ENCODE peak calls at places on chromosomes 12 and 14, in ten cellular contexts. U, J, Q, S, Z, W, F, V, G and P are unnamed samples.

GRCh38 chr14:94795372-94795771 is 25.5 kb upstream of the GSC start:
- DNase-seq in U (no peak), J (no peak), Q (no peak), S (no peak), Z (no peak), W (no peak), F (no peak), V (no peak), G (no peak), P (no peak)

GRCh38 chr12:130787041-130787440 is 52.0 kb downstream of the STX2 start:
- DNase-seq in U (no peak), J (no peak), Q (no peak), S (no peak), Z (no peak), W (no peak), F (no peak), V (no peak), G (no peak), P (no peak)

GRCh38 chr12:14443531-14443930 is 78.0 kb downstream of the ATF7IP start:
- DNase-seq in U (no peak), J (no peak), Q (no peak), S (no peak), Z (no peak), W (no peak), F (no peak), V (no peak), G (no peak), P (no peak)

GRCh38 chr14:91911474-91912032 is 35.9 kb downstream of the FBLN5 start:
- DNase-seq in U (peak; percentile 56), J (no peak), Q (peak; percentile 43), S (peak; percentile 13), Z (peak; percentile 46), W (no peak), F (no peak), V (peak; percentile 13), G (peak; percentile 37), P (no peak)

GRCh38 chr14:101467181-101467926 is 93.9 kb upstream of the DIO3 start:
- DNase-seq in U (no peak), J (no peak), Q (no peak), S (no peak), Z (no peak), W (no peak), F (no peak), V (no peak), G (no peak), P (no peak)

GRCh38 chr14:28785096-28785952 is 18.7 kb downstream of the FOXG1 start:
- DNase-seq in U (no peak), J (no peak), Q (no peak), S (no peak), Z (no peak), W (no peak), F (no peak), V (no peak), G (no peak), P (no peak)

GRCh38 chr14:51816031-51816430 is 44.4 kb upstream of the GNG2 start:
- DNase-seq in U (no peak), J (no peak), Q (no peak), S (no peak), Z (no peak), W (peak; percentile 62), F (no peak), V (no peak), G (no peak), P (no peak)

GRCh38 chr12:106094304-106094703 is 44.5 kb downstream of the NUAK1 start:
- DNase-seq in U (no peak), J (no peak), Q (no peak), S (no peak), Z (no peak), W (no peak), F (no peak), V (no peak), G (no peak), P (no peak)

GRCh38 chr14:96077983-96078686 is 39.0 kb downstream of the C14orf132 start:
- DNase-seq in U (no peak), J (peak; percentile 48), Q (no peak), S (peak; percentile 31), Z (peak; percentile 35), W (no peak), F (no peak), V (no peak), G (no peak), P (no peak)

GRCh38 chr14:97380539-97380941 is 583.4 kb downstream of the VRK1 start:
- DNase-seq in U (no peak), J (no peak), Q (no peak), S (no peak), Z (no peak), W (no peak), F (no peak), V (no peak), G (no peak), P (no peak)

GRCh38 chr12:1108276-1108675 is 117.3 kb downstream of the ERC1 start:
- DNase-seq in U (no peak), J (no peak), Q (no peak), S (peak; percentile 59), Z (no peak), W (no peak), F (no peak), V (no peak), G (no peak), P (no peak)

GRCh38 chr14:71824816-71825215 is 107.4 kb upstream of the RGS6 start:
- DNase-seq in U (no peak), J (no peak), Q (no peak), S (no peak), Z (no peak), W (no peak), F (no peak), V (no peak), G (no peak), P (no peak)

GRCh38 chr14:69298131-69299071 is 38.4 kb downstream of the GALNT16 start:
- DNase-seq in U (no peak), J (no peak), Q (no peak), S (no peak), Z (no peak), W (no peak), F (peak; percentile 60), V (no peak), G (no peak), P (no peak)

DNA sequence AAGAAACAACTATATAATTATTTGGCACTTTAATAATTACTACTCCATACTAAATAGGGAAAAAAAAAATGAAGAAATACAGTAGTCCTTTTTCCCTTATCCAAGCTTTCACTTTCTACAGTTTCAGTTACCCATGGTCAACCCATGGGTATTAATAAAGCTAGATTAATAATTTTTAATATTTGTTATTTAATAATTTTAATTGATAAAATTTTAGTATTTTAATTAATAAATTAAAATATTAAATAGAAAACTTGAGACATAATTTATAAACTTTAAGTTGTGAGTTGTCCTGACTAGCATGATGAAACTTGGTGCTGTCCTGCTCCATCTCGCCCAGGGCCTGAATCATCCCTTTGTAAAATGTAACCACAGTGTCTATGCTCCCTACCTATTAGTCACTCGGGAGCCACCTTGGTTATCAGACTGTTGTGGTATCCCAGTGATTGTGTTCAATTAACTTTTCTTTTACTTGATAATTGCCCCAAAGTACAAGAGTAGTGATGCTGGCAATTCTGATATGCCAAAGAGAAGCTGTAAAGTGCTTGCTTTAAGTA is 71.8 kb downstream of the PAWR start:
- DNase-seq in U (no peak), J (no peak), Q (no peak), S (no peak), Z (no peak), W (no peak), F (no peak), V (no peak), G (no peak), P (no peak)
- H3K27ac ChIP-seq in U (no peak overlapping the region), J (no peak overlapping the region), Q (no peak overlapping the region), S (no peak overlapping the region), Z (no peak overlapping the region), W (no peak overlapping the region), F (no peak overlapping the region), V (no peak overlapping the region), G (no peak overlapping the region), P (no peak overlapping the region)

GRCh38 chr14:86462193-86462592 is 932.2 kb downstream of the FLRT2 start:
- DNase-seq in U (no peak), J (no peak), Q (no peak), S (no peak), Z (no peak), W (no peak), F (no peak), V (no peak), G (no peak), P (no peak)
- TF ChIP-seq CTCF in U (no peak), J (no peak), Q (peak; percentile 34), S (peak; percentile 23), Z (no peak), W (no peak), F (no peak), V (no peak), G (no peak), P (no peak)

GRCh38 chr14:61145903-61146411 is 135.2 kb downstream of the TMEM30B start:
- DNase-seq in U (no peak), J (no peak), Q (no peak), S (no peak), Z (no peak), W (no peak), F (no peak), V (no peak), G (no peak), P (no peak)
- TF ChIP-seq EP300 in U (no peak), J (no peak), Q (no peak), S (no peak), Z (no peak), W (no peak), F (no peak), V (no peak), G (no peak), P (no peak)

GRCh38 chr12:109590566-109590965 is 17.0 kb downstream of the MVK start:
- DNase-seq in U (no peak), J (no peak), Q (no peak), S (no peak), Z (no peak), W (no peak), F (no peak), V (no peak), G (no peak), P (no peak)

GRCh38 chr12:109589691-109590245 is 16.2 kb downstream of the MVK start:
- DNase-seq in U (no peak), J (no peak), Q (no peak), S (no peak), Z (no peak), W (no peak), F (no peak), V (no peak), G (no peak), P (no peak)

GRCh38 chr12:109588461-109589239 is 15.1 kb downstream of the MVK start:
- DNase-seq in U (no peak), J (no peak), Q (no peak), S (no peak), Z (no peak), W (no peak), F (no peak), V (no peak), G (peak; percentile 22), P (no peak)

GRCh38 chr12:109587921-109588320 is 14.3 kb downstream of the MVK start:
- DNase-seq in U (no peak), J (no peak), Q (no peak), S (no peak), Z (no peak), W (no peak), F (no peak), V (no peak), G (no peak), P (no peak)

DNA sequence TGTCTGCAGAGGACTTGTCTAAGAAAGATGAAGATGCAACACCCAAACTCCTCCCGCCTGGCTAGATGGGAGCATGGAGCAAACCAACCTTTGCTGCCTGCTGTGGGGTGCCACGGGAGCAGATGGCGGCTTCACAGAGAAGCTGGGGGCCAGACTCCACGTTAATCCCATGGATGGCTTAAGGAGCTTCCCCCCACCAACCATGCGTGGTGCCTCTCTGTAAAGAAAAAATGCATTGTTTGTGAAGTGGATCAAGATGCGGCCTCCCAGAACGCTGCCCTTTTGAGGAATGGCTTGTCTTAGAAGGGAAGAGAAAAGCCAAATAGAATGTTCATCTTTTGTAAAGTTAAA is 15.6 kb downstream of the MVK start:
- DNase-seq in U (no peak), J (no peak), Q (no peak), S (no peak), Z (no peak), W (no peak), F (no peak), V (no peak), G (no peak), P (no peak)
- H3K27ac ChIP-seq in U (no peak overlapping the region), J (no peak overlapping the region), Q (no peak overlapping the region), S (no peak overlapping the region), Z (no peak overlapping the region), W (no peak overlapping the region), F (no peak overlapping the region), V (no peak overlapping the region), G (no peak overlapping the region), P (no peak overlapping the region)